ENCODE peak calls at places on chromosome 20, in five cellular contexts. N is left ventricle myocardium inferior, O is astrocyte, V is mucosa of gallbladder, I is left colon. F is an unnamed sample.

GRCh38 chr20:39886650-39887190 is 802.3 kb downstream of the MAFB start:
- DNase-seq in V (peak), O (no peak), I (no peak), N (peak), F (no peak)

GRCh38 chr20:46255440-46256104 is 52.7 kb downstream of the CDH22 start:
- DNase-seq in V (peak), O (peak), I (peak), N (peak), F (peak)

GRCh38 chr20:23519556-23519955 is 28.6 kb downstream of the CST8 start:
- DNase-seq in N (no peak), V (no peak), O (no peak), I (no peak), F (no peak)

GRCh38 chr20:19886666-19887288 is 128.7 kb downstream of the RIN2 start:
- DNase-seq in V (no peak), I (no peak), N (no peak), O (no peak), F (no peak)

GRCh38 chr20:38357653-38358207 is 11.4 kb downstream of the LBP start:
- DNase-seq in N (no peak), O (no peak), I (no peak), V (no peak), F (peak)

GRCh38 chr20:1341561-1342265 is 12.8 kb upstream of the SDCBP2 start:
- DNase-seq in N (no peak), V (no peak), O (peak), I (no peak), F (peak)

GRCh38 chr20:32727663-32728062 is 15.6 kb downstream of the COMMD7 start:
- DNase-seq in I (no peak), N (no peak), V (no peak), O (peak), F (peak)

GRCh38 chr20:32966881-32967781 is 37.1 kb downstream of the SUN5 start:
- DNase-seq in O (no peak), I (no peak), N (no peak), V (peak), F (no peak)

GRCh38 chr20:51700809-51701285 is 67.3 kb downstream of the ATP9A start:
- DNase-seq in O (no peak), V (peak), N (no peak), I (peak), F (peak)

GRCh38 chr20:20521736-20522135 is 153.8 kb downstream of the INSM1 start:
- DNase-seq in V (no peak), I (no peak), N (no peak), O (peak), F (no peak)

GRCh38 chr20:3681931-3682820 is at the start of gene ADAM33:
- DNase-seq in N (peak), O (no peak), I (peak), V (no peak), F (peak)

GRCh38 chr20:58081842-58082241 is 146.6 kb downstream of the ANKRD60 start:
- DNase-seq in O (peak), I (no peak), N (no peak), V (no peak), F (peak)

GRCh38 chr20:50020283-50020682 is 37.5 kb downstream of the SNAI1 start:
- DNase-seq in I (no peak), N (no peak), O (peak), V (no peak), F (peak)

GRCh38 chr20:51562334-51563140 is 20.0 kb upstream of the NFATC2 start:
- DNase-seq in I (peak), N (peak), V (peak), O (peak), F (peak)

GRCh38 chr20:49545572-49545971 is 22.4 kb downstream of the PTGIS start:
- DNase-seq in I (no peak), N (no peak), O (no peak), V (no peak), F (no peak)

F was measured in EL.